ENCODE peak calls at places on chromosomes 7 and 10, in eight cellular contexts. Q is NCI-H774, Z is adipocyte, H is AG08395, D is activated T-cell treated with anti-CD3 and anti-CD28 coated beads for 1 hour, U is smooth muscle cell of the brain vasculature, G is ovary, L is endodermal cell. C is an unnamed sample.

GRCh38 chr10:51007781-51008180 is 66.5 kb upstream of the PRKG1 start:
- DNase-seq in H (peak), Z (peak), U (no peak), L (no peak), G (no peak), Q (no peak), D (no peak), C (no peak)

GRCh38 chr10:454860-455259 is 234.6 kb downstream of the DIP2C start:
- DNase-seq in L (no peak), U (peak), D (no peak), Z (peak), H (peak), Q (no peak), G (peak), C (no peak)

GRCh38 chr7:19620470-19620869 is 88.4 kb downstream of the POLR1F start:
- DNase-seq in H (no peak), L (no peak), U (no peak), G (no peak), Q (no peak), Z (peak), D (no peak), C (no peak)

GRCh38 chr10:70255329-70256299 is 22.4 kb upstream of the PPA1 start:
- DNase-seq in L (no peak), Q (no peak), H (no peak), U (no peak), Z (peak), G (no peak), D (peak), C (peak)

GRCh38 chr7:80873140-80873539 is 45.7 kb downstream of the SEMA3C start:
- DNase-seq in D (no peak), U (no peak), Q (no peak), L (no peak), G (no peak), Z (no peak), H (no peak), C (no peak)

GRCh38 chr10:112083526-112083925 is 100.0 kb downstream of the GPAM start:
- DNase-seq in D (no peak), U (no peak), Z (no peak), G (no peak), Q (no peak), L (no peak), H (no peak), C (no peak)

GRCh38 chr10:34821587-34822585 is 6.8 kb upstream of the PARD3 start:
- DNase-seq in L (no peak), Q (no peak), U (no peak), G (no peak), D (no peak), Z (no peak), H (no peak), C (no peak)

GRCh38 chr10:12605580-12606405 is 256.4 kb downstream of the CAMK1D start:
- DNase-seq in U (peak), Z (peak), H (peak), Q (peak), D (peak), L (no peak), G (peak), C (peak)

GRCh38 chr7:44581426-44581906 is 565 bp downstream of the TMED4 start:
- DNase-seq in U (no peak), Z (peak), D (peak), Q (no peak), G (no peak), L (peak), H (no peak), C (peak)

GRCh38 chr7:127938588-127938987 is 92.6 kb downstream of the LRRC4 start:
- DNase-seq in H (peak), L (no peak), U (no peak), Z (peak), G (no peak), Q (no peak), D (no peak), C (no peak)

GRCh38 chr7:4939971-4940720 is 18.8 kb downstream of the MMD2 start:
- DNase-seq in G (no peak), Q (no peak), U (no peak), Z (no peak), L (no peak), D (no peak), H (no peak), C (no peak)

GRCh38 chr10:50312464-50313437 is 61.4 kb upstream of the ASAH2 start:
- DNase-seq in L (no peak), H (peak), G (no peak), Z (peak), U (no peak), D (no peak), Q (no peak), C (no peak)

GRCh38 chr10:590721-591120 is 98.7 kb downstream of the DIP2C start:
- DNase-seq in H (no peak), Q (no peak), G (no peak), U (no peak), Z (no peak), D (no peak), L (no peak), C (no peak)

GRCh38 chr10:43945908-43946307 is 297.2 kb upstream of the ZNF32 start:
- DNase-seq in U (no peak), Q (no peak), D (no peak), L (no peak), G (no peak), Z (no peak), H (no peak), C (no peak)

GRCh38 chr7:134710854-134711624 is 64.4 kb downstream of the BPGM start:
- DNase-seq in Q (no peak), G (no peak), H (no peak), U (no peak), D (peak), Z (peak), L (no peak), C (no peak)

GRCh38 chr10:83680470-83680891 is 458.8 kb upstream of the GHITM start:
- DNase-seq in G (no peak), D (no peak), H (no peak), Q (no peak), U (no peak), Z (no peak), L (no peak), C (peak)

GRCh38 chr10:109852718-109853037 is 70.6 kb downstream of the XPNPEP1 start:
- DNase-seq in L (no peak), D (no peak), G (no peak), H (no peak), Z (no peak), U (no peak), Q (no peak), C (no peak)

C was measured in GM10248.